ENCODE peak calls at places on chromosome 1, in five cellular contexts. Y is AG04450; B is thyroid gland; L is coronary artery; C is stimulated activated CD4-positive, alpha-beta T cell treated with anti-CD3 and anti-CD28 coated beads, Interleukin-15, amount 100 ng/mL, for 1 hour. I is an unnamed sample.
A peak's percentile ranks its signal among the peaks of the same experiment; 100 is the strongest.

GRCh38 chr1:116226017-116226416 is 114.8 kb downstream of the MAB21L3 start:
- DNase-seq in Y (no peak), B (no peak), L (no peak), C (no peak), I (no peak)

GRCh38 chr1:244599937-244600350 is 53.0 kb upstream of the DESI2 start:
- DNase-seq in Y (peak; percentile 89), B (no peak), L (no peak), C (peak; percentile 8), I (no peak)

GRCh38 chr1:180157108-180157507 is 2.4 kb downstream of the QSOX1 start:
- DNase-seq in Y (no peak), B (no peak), L (no peak), C (no peak), I (peak; percentile 44)

GRCh38 chr1:153474349-153474748 is 13.9 kb upstream of the S100A7 start:
- DNase-seq in Y (no peak), B (no peak), L (no peak), C (no peak), I (no peak)

GRCh38 chr1:175522880-175523279 is 220.5 kb downstream of the TNR start:
- DNase-seq in Y (no peak), B (no peak), L (no peak), C (no peak), I (no peak)

GRCh38 chr1:247054992-247055415 is 23.6 kb downstream of the ZNF670 start:
- DNase-seq in Y (no peak), B (no peak), L (no peak), C (no peak), I (no peak)

GRCh38 chr1:185059950-185060571 is 14.7 kb downstream of the RNF2 start:
- DNase-seq in Y (no peak), B (no peak), L (no peak), C (no peak), I (no peak)

GRCh38 chr1:230972855-230973271 is 5.8 kb downstream of the TTC13 start:
- DNase-seq in Y (no peak), B (no peak), L (no peak), C (no peak), I (no peak)

GRCh38 chr1:96416111-96416595 is 305.4 kb upstream of the PTBP2 start:
- DNase-seq in Y (peak; percentile 95), B (no peak), L (peak; percentile 74), C (no peak), I (no peak)

GRCh38 chr1:211577826-211578639 is 928 bp downstream of the SLC30A1 start:
- DNase-seq in Y (no peak), B (peak; percentile 73), L (peak; percentile 87), C (peak; percentile 64), I (peak; percentile 89)

GRCh38 chr1:24493785-24494184 is 8.9 kb upstream of the RCAN3 start:
- DNase-seq in Y (no peak), B (no peak), L (no peak), C (no peak), I (no peak)

GRCh38 chr1:227947678-227948492 is at the start of gene WNT9A:
- DNase-seq in Y (no peak), B (peak; percentile 57), L (peak; percentile 70), C (no peak), I (peak; percentile 84)

GRCh38 chr1:206808615-206809014 is 36.3 kb upstream of the IL10 start:
- DNase-seq in Y (no peak), B (no peak), L (no peak), C (no peak), I (no peak)

GRCh38 chr1:33036051-33036525 is 595 bp downstream of the AK2 start:
- DNase-seq in Y (no peak), B (no peak), L (no peak), C (no peak), I (no peak)

GRCh38 chr1:22224631-22225030 is 81.7 kb upstream of the WNT4 start:
- DNase-seq in Y (no peak), B (no peak), L (no peak), C (no peak), I (no peak)

GRCh38 chr1:70168283-70168682 is 37.1 kb downstream of the LRRC40 start:
- DNase-seq in Y (no peak), B (no peak), L (no peak), C (no peak), I (no peak)

GRCh38 chr1:243742814-243743213 is 107.2 kb downstream of the AKT3 start:
- DNase-seq in Y (peak; percentile 45), B (no peak), L (no peak), C (no peak), I (no peak)

GRCh38 chr1:103250441-103250861 is 142.1 kb upstream of the COL11A1 start:
- DNase-seq in Y (no peak), B (no peak), L (no peak), C (no peak), I (no peak)

GRCh38 chr1:180092931-180093650 is 61.6 kb upstream of the QSOX1 start:
- DNase-seq in Y (no peak), B (no peak), L (no peak), C (no peak), I (no peak)

GRCh38 chr1:61539720-61540462 is 185.1 kb downstream of the TM2D1 start:
- DNase-seq in Y (no peak), B (no peak), L (no peak), C (no peak), I (no peak)

GRCh38 chr1:248828845-248829244 is 3.1 kb upstream of the SH3BP5L start:
- DNase-seq in Y (no peak), B (no peak), L (no peak), C (no peak), I (no peak)

GRCh38 chr1:30216602-30217001 is 506.8 kb downstream of the MATN1 start:
- DNase-seq in Y (no peak), B (no peak), L (no peak), C (no peak), I (no peak)

GRCh38 chr1:171819946-171820345 is 21.4 kb upstream of the DNM3 start:
- DNase-seq in Y (no peak), B (no peak), L (no peak), C (no peak), I (no peak)

GRCh38 chr1:208654241-208654640 is 410.1 kb upstream of the PLXNA2 start:
- DNase-seq in Y (no peak), B (no peak), L (no peak), C (no peak), I (no peak)

I was measured in osteocyte.